ENCODE peak calls at places on chromosomes 4 and X, in four cellular contexts. N is activated CD8-positive, alpha-beta memory T cell treated with anti-CD3 and anti-CD28 coated beads, Interleukin-2, amount 50 U/mL, for 4 hours; U is brain microvascular endothelial cell; H is EL. T is an unnamed sample.

GRCh38 chr4:173821851-173822250 is 291.8 kb upstream of the HAND2 start:
- DNase-seq in U (no peak), H (no peak), N (no peak), T (no peak)

GRCh38 chrX:140164383-140164782 is 199.1 kb upstream of the CXorf66 start:
- DNase-seq in H (no peak), N (no peak), U (no peak), T (no peak)

GRCh38 chrX:154458954-154459829 is 1.1 kb downstream of the PLXNA3 start:
- DNase-seq in H (peak; percentile 34), U (no peak), N (no peak), T (peak; percentile 11)

GRCh38 chr4:153148796-153149195 is 55.4 kb upstream of the TRIM2 start:
- DNase-seq in H (peak; percentile 40), N (no peak), U (no peak), T (no peak)

GRCh38 chrX:18896680-18897544 is 87.0 kb downstream of the PHKA2 start:
- DNase-seq in U (no peak), N (no peak), H (no peak), T (no peak)

GRCh38 chr4:26452565-26453531 is 37.4 kb downstream of the CCKAR start:
- DNase-seq in U (no peak), N (no peak), H (no peak), T (no peak)

GRCh38 chr4:4328840-4329239 is 38.8 kb downstream of the ZBTB49 start:
- DNase-seq in N (no peak), H (no peak), U (no peak), T (no peak)

GRCh38 chr4:48064349-48064748 is 47.8 kb downstream of the NIPAL1 start:
- DNase-seq in N (no peak), H (no peak), U (no peak), T (no peak)

GRCh38 chr4:146450524-146450923 is 71.2 kb downstream of the SLC10A7 start:
- DNase-seq in U (no peak), N (no peak), H (no peak), T (no peak)

GRCh38 chrX:120680090-120680489 is 50.2 kb upstream of the C1GALT1C1 start:
- DNase-seq in H (no peak), U (no peak), N (no peak), T (no peak)

GRCh38 chr4:116066711-116067245 is 953.4 kb upstream of the NDST4 start:
- DNase-seq in U (no peak), H (no peak), N (no peak), T (no peak)